ENCODE peak calls at places on chromosomes 11 and 22, in nine cellular contexts. U is PC-3, N is brain microvascular endothelial cell, D is Peyer's patch, A is pancreas, P is kidney epithelial cell, R is left ventricle myocardium inferior, B is MM.1S, I is AG04450. X is an unnamed sample.
A peak's percentile ranks its signal among the peaks of the same experiment; 100 is the strongest.

GRCh38 chr11:299951-300735 is 817 bp upstream of the IFITM5 start:
- DNase-seq in R (peak; percentile 15), P (no peak), U (no peak), A (peak; percentile 81), D (no peak), N (no peak), I (no peak), B (no peak), X (peak; percentile 61)

GRCh38 chr22:19271856-19272535 is 19.5 kb downstream of the CLTCL1 start:
- DNase-seq in N (peak; percentile 3), B (no peak), U (peak; percentile 90), D (no peak), P (peak; percentile 16), R (no peak), I (peak; percentile 15), A (no peak), X (peak; percentile 29)

GRCh38 chr11:75583710-75584658 is 21.9 kb downstream of the SERPINH1 start:
- DNase-seq in R (peak; percentile 83), D (peak; percentile 66), P (no peak), B (no peak), U (no peak), A (peak; percentile 83), N (no peak), I (no peak), X (peak; percentile 82)

GRCh38 chr22:44049369-44050231 is 25.5 kb downstream of the PARVB start:
- DNase-seq in P (no peak), R (no peak), U (no peak), D (no peak), B (no peak), A (no peak), I (no peak), N (no peak), X (no peak)

GRCh38 chr11:103294516-103294915 is 185.3 kb downstream of the DYNC2H1 start:
- DNase-seq in P (no peak), U (peak; percentile 70), B (no peak), D (no peak), N (no peak), I (no peak), A (no peak), R (no peak), X (no peak)

GRCh38 chr11:69238562-69239319 is 55.2 kb upstream of the MYEOV start:
- DNase-seq in B (no peak), N (no peak), I (no peak), P (no peak), D (peak; percentile 11), R (no peak), A (no peak), U (no peak), X (no peak)

GRCh38 chr11:132054822-132055221 is 684.4 kb downstream of the NTM start:
- DNase-seq in B (no peak), P (peak; percentile 89), R (no peak), A (no peak), D (no peak), I (peak; percentile 61), N (peak; percentile 84), U (peak; percentile 20), X (no peak)

GRCh38 chr11:94400075-94400838 is 962 bp downstream of the GPR83 start:
- DNase-seq in I (no peak), R (no peak), P (no peak), N (no peak), A (no peak), B (no peak), U (no peak), D (no peak), X (no peak)

GRCh38 chr11:57727185-57727584 is 14.1 kb upstream of the SELENOH start:
- DNase-seq in U (no peak), N (no peak), B (no peak), D (no peak), R (no peak), P (no peak), A (no peak), I (no peak), X (no peak)

GRCh38 chr22:30876925-30877553 is 91.5 kb downstream of the MORC2 start:
- DNase-seq in P (no peak), R (peak; percentile 66), D (no peak), N (no peak), A (no peak), U (no peak), B (no peak), I (no peak), X (peak; percentile 52)

GRCh38 chr11:10933455-10934292 is 75.8 kb upstream of the ZBED5 start:
- DNase-seq in B (peak; percentile 92), A (peak; percentile 96), R (peak; percentile 87), I (peak; percentile 81), N (peak; percentile 94), D (peak; percentile 95), P (peak; percentile 73), U (peak; percentile 92), X (peak; percentile 95)

DNA sequence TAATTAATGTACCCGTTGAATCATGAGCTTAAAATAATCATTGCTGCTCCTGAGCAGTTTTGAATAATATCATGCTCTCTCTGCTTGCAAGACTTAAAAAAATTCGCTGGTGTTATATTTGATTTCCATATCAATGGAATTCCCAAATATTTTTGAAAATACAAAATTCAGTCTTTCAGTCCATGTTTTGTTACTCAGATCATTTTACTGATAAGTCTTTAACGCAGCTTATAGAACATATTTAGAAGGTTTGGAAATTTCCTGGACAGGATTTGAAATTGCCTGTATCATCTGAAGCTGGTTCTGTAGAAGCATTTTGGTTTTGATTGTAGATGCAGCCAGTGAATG is 1.9 kb downstream of the BMAL1 start:
- DNase-seq in B (no peak), A (no peak), P (no peak), R (no peak), D (no peak), N (no peak), U (no peak), I (no peak), X (no peak)
- H3K4me3 ChIP-seq in B (no peak overlapping the region), A (no peak overlapping the region), P (no peak overlapping the region), R (peak overlapping the region; percentile 100), D (peak overlapping the region; percentile 100), N (no peak overlapping the region), U (no peak overlapping the region), I (no peak overlapping the region), X (no peak overlapping the region)

DNA sequence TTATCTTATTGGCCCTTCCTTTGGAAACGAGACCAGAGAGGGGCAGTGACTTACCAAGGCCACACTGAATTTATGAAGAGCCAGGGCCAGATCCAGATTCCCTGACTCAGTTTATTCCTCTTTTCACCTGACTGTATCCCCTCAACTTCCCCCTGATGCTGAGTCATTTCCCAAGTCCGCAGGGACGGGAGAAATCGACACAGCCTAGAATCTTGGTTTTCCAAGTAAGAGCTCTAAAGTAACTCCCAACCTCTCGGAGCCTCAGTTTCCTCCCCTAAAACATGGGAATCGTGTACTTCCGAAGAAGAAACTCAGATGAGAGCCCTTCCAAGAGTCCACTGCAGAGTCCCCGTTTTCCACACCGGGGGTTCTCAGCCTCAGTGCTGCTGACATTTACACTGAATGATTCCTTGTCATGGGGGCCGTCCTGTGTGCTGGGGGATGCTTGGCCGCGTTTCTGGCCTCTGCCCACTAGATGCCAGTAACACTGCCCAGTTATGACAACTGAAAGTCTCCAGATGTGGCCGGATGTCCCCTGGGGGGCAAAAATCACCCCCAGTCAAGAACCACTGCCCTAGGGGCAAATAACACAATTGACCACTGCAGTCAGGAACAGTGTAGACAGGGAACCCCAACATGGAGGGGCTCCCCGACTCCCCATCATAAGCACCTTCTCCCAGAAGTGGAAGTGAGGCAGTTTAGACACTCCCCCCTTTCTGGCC is 11.2 kb downstream of the MPST start:
- DNase-seq in N (no peak), I (no peak), R (no peak), B (no peak), P (no peak), U (no peak), A (no peak), D (no peak), X (no peak)
- TF ChIP-seq CTCF in N (no peak), I (no peak), R (no peak), B (no peak), P (peak; percentile 23), U (peak; percentile 28), A (no peak), D (no peak), X (no peak)

DNA sequence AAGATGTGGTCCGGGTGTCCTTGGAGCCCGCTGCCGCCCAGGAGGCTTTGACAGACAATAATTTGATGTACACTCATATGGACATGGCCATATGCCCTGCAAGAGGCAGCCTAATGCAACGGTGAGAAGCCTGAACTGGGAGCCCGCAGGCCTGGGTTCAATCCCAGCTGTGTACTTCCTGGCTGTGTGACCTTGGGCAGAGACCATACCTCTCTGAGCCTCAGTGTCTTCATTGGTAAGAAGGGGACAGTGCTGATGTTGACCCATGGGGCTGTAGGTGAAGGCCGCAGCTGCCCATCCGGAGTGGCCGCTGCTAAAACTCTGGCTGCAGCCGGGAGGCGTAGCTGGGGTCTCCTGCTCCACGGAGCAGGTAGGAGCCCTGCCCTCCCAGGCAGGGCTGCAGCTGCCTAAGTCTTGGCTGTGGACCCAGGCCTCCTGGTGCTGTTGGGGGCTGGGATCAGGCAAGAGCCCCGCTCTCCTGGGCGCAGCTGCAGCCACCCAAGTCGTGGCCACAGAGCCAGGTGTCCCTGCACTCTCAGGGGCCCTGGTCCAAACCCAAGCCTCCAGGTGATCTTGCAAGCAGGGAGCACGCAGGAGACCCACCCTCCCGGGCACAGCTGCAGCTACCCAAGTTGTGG is 8.9 kb downstream of the IL2RB start:
- DNase-seq in I (no peak), N (no peak), U (no peak), R (no peak), A (no peak), P (no peak), B (no peak), D (no peak), X (no peak)
- H3K27me3 ChIP-seq in I (peaks cover 40% of the 10 kb centered on the region), N (no peaks in the 10 kb centered on the region), U (no peaks in the 10 kb centered on the region), R (peaks cover 78% of the 10 kb centered on the region), A (no peaks in the 10 kb centered on the region), P (peaks cover 9% of the 10 kb centered on the region), B (peaks cover 79% of the 10 kb centered on the region), D (no peaks in the 10 kb centered on the region), X (no peaks in the 10 kb centered on the region)

GRCh38 chr22:35231585-35232084 is 25.7 kb upstream of the HMGXB4 start:
- DNase-seq in U (peak; percentile 79), D (peak; percentile 79), P (peak; percentile 38), R (peak; percentile 33), B (peak; percentile 91), A (peak; percentile 82), I (peak; percentile 11), N (peak; percentile 31), X (peak; percentile 88)
- H3K4me3 ChIP-seq in U (no peak overlapping the region), D (no peak overlapping the region), P (no peak overlapping the region), R (no peak overlapping the region), B (peak overlapping the region; percentile 88), A (no peak overlapping the region), I (no peak overlapping the region), N (no peak overlapping the region), X (no peak overlapping the region)

DNA sequence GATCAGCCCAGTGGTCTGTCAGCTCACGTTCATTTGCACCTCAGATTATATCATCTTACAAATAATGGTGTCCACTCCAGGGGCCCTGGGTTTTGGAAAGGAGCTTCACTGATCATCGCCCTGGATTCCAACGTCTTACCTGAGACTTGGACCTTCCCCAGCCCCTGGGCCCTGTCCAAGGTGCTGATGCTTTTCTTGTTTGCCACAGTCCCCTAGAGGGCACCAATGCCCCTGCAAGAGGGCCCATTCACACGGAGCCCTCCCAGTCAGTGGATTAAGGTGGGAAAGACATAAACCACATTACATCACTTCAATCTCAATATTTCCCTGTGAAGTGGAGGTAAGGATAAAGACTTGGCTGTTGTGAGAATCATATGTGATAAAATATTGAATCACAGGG is 167.2 kb downstream of the BUD13 start:
- DNase-seq in N (peak; percentile 6), B (peak; percentile 55), I (no peak), D (no peak), R (no peak), A (no peak), U (peak; percentile 72), P (peak; percentile 5), X (peak; percentile 81)
- TF ChIP-seq CTCF in N (peak; percentile 64), B (peak; percentile 58), I (peak; percentile 34), D (no peak), R (peak; percentile 51), A (no peak), U (peak; percentile 67), P (peak; percentile 77), X (peak; percentile 43)

GRCh38 chr11:65538232-65538914 is 13.5 kb downstream of the SCYL1 start:
- DNase-seq in B (no peak), A (peak; percentile 81), R (no peak), N (no peak), P (no peak), I (no peak), U (no peak), D (no peak), X (peak; percentile 12)
- H3K27me3 ChIP-seq in B (no peaks in the 10 kb centered on the region), A (no peaks in the 10 kb centered on the region), R (no peaks in the 10 kb centered on the region), N (no peaks in the 10 kb centered on the region), P (no peaks in the 10 kb centered on the region), I (no peaks in the 10 kb centered on the region), U (no peaks in the 10 kb centered on the region), D (no peaks in the 10 kb centered on the region), X (no peaks in the 10 kb centered on the region)

X was measured in hepatocyte.